ENCODE peak calls at places on chromosomes 3 and 15, in seven cellular contexts. W, B, N, Z, F, K and R are unnamed samples.

GRCh38 chr3:146325170-146325569 is 74.3 kb upstream of the PLSCR4 start:
- DNase-seq in F (peak; percentile 36), Z (no peak), N (no peak), W (no peak), B (no peak), K (no peak), R (no peak)

GRCh38 chr3:67509471-67510075 is 144.8 kb downstream of the SUCLG2 start:
- DNase-seq in B (no peak), F (no peak), N (peak; percentile 6), K (no peak), Z (no peak), W (no peak), R (no peak)

GRCh38 chr3:185328324-185329004 is 34.5 kb upstream of the MAP3K13 start:
- DNase-seq in F (no peak), N (no peak), W (peak; percentile 84), Z (no peak), B (peak; percentile 90), K (no peak), R (peak; percentile 98)

GRCh38 chr15:75107905-75108838 is 84.8 kb downstream of the PPCDC start:
- DNase-seq in W (no peak), N (peak; percentile 91), K (peak; percentile 64), F (peak; percentile 83), B (peak; percentile 33), Z (no peak), R (no peak)

GRCh38 chr15:31905054-31905453 is 125.3 kb upstream of the CHRNA7 start:
- DNase-seq in K (no peak), F (no peak), B (peak; percentile 89), Z (peak; percentile 4), N (no peak), W (no peak), R (peak; percentile 35)

GRCh38 chr3:16658933-16659793 is 53.9 kb upstream of the DAZL start:
- DNase-seq in B (no peak), N (no peak), F (no peak), K (no peak), Z (peak; percentile 15), W (no peak), R (no peak)

GRCh38 chr3:50156991-50157493 is 1.9 kb downstream of the SEMA3F start:
- DNase-seq in F (peak; percentile 46), B (peak; percentile 85), Z (peak; percentile 60), N (peak; percentile 40), W (no peak), K (no peak), R (no peak)

GRCh38 chr3:28900301-28900700 is 380.6 kb upstream of the RBMS3 start:
- DNase-seq in B (no peak), N (no peak), K (no peak), W (no peak), F (no peak), Z (no peak), R (no peak)

GRCh38 chr3:10463191-10464067 is 42.0 kb downstream of the ATP2B2 start:
- DNase-seq in F (no peak), K (no peak), N (no peak), W (no peak), Z (no peak), B (no peak), R (no peak)

GRCh38 chr3:127041264-127041820 is 58.4 kb downstream of the PLXNA1 start:
- DNase-seq in K (no peak), Z (no peak), B (no peak), W (no peak), N (no peak), F (no peak), R (no peak)

GRCh38 chr3:53696401-53697172 is 149.6 kb downstream of the CHDH start:
- DNase-seq in F (peak; percentile 43), K (no peak), N (no peak), Z (no peak), W (no peak), B (no peak), R (peak; percentile 12)

GRCh38 chr3:37456270-37456708 is 281.9 kb upstream of the LRRFIP2 start:
- DNase-seq in W (no peak), N (no peak), F (peak; percentile 65), K (no peak), Z (no peak), B (peak; percentile 65), R (peak; percentile 93)

GRCh38 chr3:42610978-42611377 is 10.5 kb downstream of the NKTR start:
- DNase-seq in F (no peak), N (no peak), B (no peak), K (no peak), W (no peak), Z (no peak), R (no peak)

GRCh38 chr15:38877471-38877870 is 312.9 kb upstream of the RASGRP1 start:
- DNase-seq in K (no peak), B (no peak), N (no peak), F (no peak), Z (no peak), W (no peak), R (no peak)

GRCh38 chr3:9583371-9583770 is 29.7 kb upstream of the LHFPL4 start:
- DNase-seq in N (no peak), B (no peak), K (no peak), W (no peak), Z (no peak), F (no peak), R (no peak)

GRCh38 chr15:58165661-58166060 is 27.5 kb downstream of the AQP9 start:
- DNase-seq in K (peak; percentile 18), W (peak; percentile 41), Z (no peak), B (no peak), N (peak; percentile 9), F (peak; percentile 86), R (peak; percentile 14)

GRCh38 chr15:78640840-78641733 is at the start of gene CHRNB4:
- DNase-seq in B (peak; percentile 36), N (no peak), K (no peak), Z (peak; percentile 92), F (peak; percentile 41), W (no peak), R (peak; percentile 7)

GRCh38 chr15:47726399-47726823 is 9.1 kb downstream of the SEMA6D start:
- DNase-seq in N (peak; percentile 29), F (no peak), W (no peak), Z (no peak), B (no peak), K (no peak), R (peak; percentile 43)
- H3K4me1 ChIP-seq in N (peaks cover 4% of the 10 kb centered on the region), F (peaks cover 65% of the 10 kb centered on the region), W (peaks cover 11% of the 10 kb centered on the region), Z (peaks cover 8% of the 10 kb centered on the region), B (no peaks in the 10 kb centered on the region), K (peaks cover 63% of the 10 kb centered on the region), R (peaks cover 19% of the 10 kb centered on the region)

DNA sequence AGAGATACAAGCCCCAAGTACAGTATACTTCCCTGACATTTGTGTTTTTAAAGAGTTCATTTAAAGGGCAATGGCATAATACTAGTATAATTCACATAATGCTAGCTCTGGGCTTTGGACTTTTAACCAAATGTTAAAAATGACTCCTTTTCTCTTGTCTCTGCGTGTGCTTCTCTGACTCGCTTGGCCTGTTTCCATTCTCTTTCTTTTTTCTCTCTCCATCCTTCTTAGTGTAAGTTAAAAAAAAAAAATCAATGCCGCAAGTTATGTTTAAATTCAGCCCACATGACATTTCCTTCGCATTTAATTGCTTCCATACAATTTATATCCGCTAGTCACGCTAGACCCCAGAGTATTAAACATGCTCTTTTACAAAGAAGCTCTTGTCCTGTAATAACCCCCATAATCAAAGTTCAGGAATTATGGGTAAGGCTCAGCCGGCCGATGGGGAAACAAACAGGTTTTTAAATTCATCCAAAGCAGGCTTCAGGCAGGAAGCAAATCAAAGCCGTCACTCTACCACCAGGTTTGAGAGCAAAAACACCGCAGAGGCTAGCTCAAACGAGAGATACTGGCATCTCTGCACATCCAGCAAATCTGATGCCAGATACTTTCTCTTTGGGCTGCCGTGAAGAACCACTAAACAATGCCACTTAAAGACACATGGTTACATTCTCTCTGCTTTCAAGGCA is 19.3 kb downstream of the WWTR1 start:
- DNase-seq in W (no peak), B (no peak), F (peak; percentile 47), N (peak; percentile 88), K (no peak), Z (no peak), R (no peak)
- H3K27ac ChIP-seq in W (no peak overlapping the region), B (no peak overlapping the region), F (peak overlapping the region; percentile 45), N (peak overlapping the region; percentile 95), K (no peak overlapping the region), Z (no peak overlapping the region), R (peak overlapping the region; percentile 41)

GRCh38 chr15:88788816-88789215 is 14.4 kb upstream of the ACAN start:
- DNase-seq in K (no peak), W (no peak), B (no peak), N (no peak), Z (no peak), F (no peak), R (no peak)

GRCh38 chr15:88791637-88792036 is 11.6 kb upstream of the ACAN start:
- DNase-seq in B (no peak), K (no peak), Z (no peak), N (no peak), W (no peak), F (no peak), R (no peak)

GRCh38 chr15:88785217-88785616 is 18.0 kb upstream of the ACAN start:
- DNase-seq in K (no peak), F (no peak), N (no peak), Z (no peak), B (no peak), W (no peak), R (no peak)

GRCh38 chr15:88790486-88790885 is 12.8 kb upstream of the ACAN start:
- DNase-seq in K (no peak), B (no peak), W (no peak), F (no peak), N (no peak), Z (no peak), R (no peak)

DNA sequence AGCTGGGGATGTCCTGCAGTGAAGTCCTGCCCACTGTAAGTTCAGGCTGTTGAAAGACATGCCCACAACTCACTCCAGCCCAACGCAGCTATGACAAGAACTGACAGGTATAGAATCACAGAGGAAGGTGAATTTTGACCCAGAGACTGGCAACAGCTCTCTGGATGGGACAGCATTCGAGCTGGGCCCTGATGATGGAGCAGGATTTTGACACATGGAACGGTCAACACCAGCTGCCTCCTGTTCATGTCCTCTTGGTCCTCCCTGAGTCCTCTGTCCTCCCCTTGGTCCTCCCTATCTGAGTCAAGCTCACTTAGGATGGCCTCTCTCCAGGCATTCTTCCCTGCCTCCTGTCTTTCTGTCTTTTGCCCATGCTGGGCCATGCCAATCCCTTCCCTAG is 15.2 kb upstream of the ACAN start:
- DNase-seq in K (no peak), N (no peak), Z (no peak), B (no peak), F (no peak), W (no peak), R (no peak)
- H3K36me3 ChIP-seq in K (no peaks in the 10 kb centered on the region), N (no peaks in the 10 kb centered on the region), Z (no peaks in the 10 kb centered on the region), B (no peaks in the 10 kb centered on the region), F (no peaks in the 10 kb centered on the region), W (no peaks in the 10 kb centered on the region), R (no peaks in the 10 kb centered on the region)

GRCh38 chr3:119644481-119644880 is 15.9 kb downstream of the POPDC2 start:
- DNase-seq in K (no peak), W (no peak), F (no peak), B (no peak), Z (no peak), N (no peak), R (no peak)

GRCh38 chr3:119643528-119643927 is 16.9 kb downstream of the POPDC2 start:
- DNase-seq in Z (no peak), K (no peak), N (peak; percentile 87), F (peak; percentile 49), W (no peak), B (no peak), R (no peak)

GRCh38 chr3:119647843-119648575 is 12.4 kb downstream of the POPDC2 start:
- DNase-seq in N (peak; percentile 51), Z (no peak), K (no peak), B (no peak), F (peak; percentile 69), W (no peak), R (no peak)

GRCh38 chr3:119647177-119647576 is 13.2 kb downstream of the POPDC2 start:
- DNase-seq in F (peak; percentile 46), W (no peak), B (no peak), N (no peak), Z (no peak), K (no peak), R (no peak)

GRCh38 chr3:119645813-119646212 is 14.6 kb downstream of the POPDC2 start:
- DNase-seq in Z (no peak), F (no peak), B (no peak), K (no peak), W (no peak), N (no peak), R (no peak)
- H3K4me1 ChIP-seq in Z (peaks cover 28% of the 10 kb centered on the region), F (peaks cover 23% of the 10 kb centered on the region), B (no peaks in the 10 kb centered on the region), K (no peaks in the 10 kb centered on the region), W (no peaks in the 10 kb centered on the region), N (peaks cover 10% of the 10 kb centered on the region), R (no peaks in the 10 kb centered on the region)